ENCODE peak calls at places on chromosomes 7 and 10, in nine cellular contexts. M, Z, S, V, G, L, W, K and D are unnamed samples.

GRCh38 chr7:52091101-52091500 is 774.5 kb upstream of the COBL start:
- DNase-seq in M (no peak), Z (no peak), S (no peak), V (no peak), G (no peak), L (no peak), W (no peak), K (no peak), D (no peak)

GRCh38 chr10:124821520-124821919 is 19.9 kb downstream of the ABRAXAS2 start:
- DNase-seq in M (no peak), Z (no peak), S (no peak), V (no peak), G (no peak), L (no peak), W (no peak), K (no peak), D (no peak)

GRCh38 chr7:132977234-132977633 is 104.7 kb downstream of the CHCHD3 start:
- DNase-seq in M (peak), Z (no peak), S (no peak), V (no peak), G (no peak), L (no peak), W (no peak), K (no peak), D (no peak)

GRCh38 chr10:53447576-53447975 is 675.0 kb upstream of the MBL2 start:
- DNase-seq in M (no peak), Z (no peak), S (no peak), V (no peak), G (no peak), L (no peak), W (no peak), K (no peak), D (no peak)

GRCh38 chr7:111175908-111176307 is 85.0 kb downstream of the LRRN3 start:
- DNase-seq in M (no peak), Z (no peak), S (no peak), V (no peak), G (no peak), L (no peak), W (no peak), K (no peak), D (no peak)

GRCh38 chr10:21993360-21994001 is 10.0 kb downstream of the DNAJC1 start:
- DNase-seq in M (peak), Z (no peak), S (peak), V (peak), G (no peak), L (peak), W (peak), K (no peak), D (no peak)

GRCh38 chr10:132762267-132762666 is 23.7 kb downstream of the NKX6-2 start:
- DNase-seq in M (no peak), Z (no peak), S (no peak), V (no peak), G (no peak), L (no peak), W (no peak), K (no peak), D (no peak)

GRCh38 chr10:35580421-35580770 is 24.7 kb upstream of the GJD4 start:
- DNase-seq in M (no peak), Z (no peak), S (no peak), V (no peak), G (no peak), L (no peak), W (no peak), K (no peak), D (no peak)

GRCh38 chr10:112812571-112812970 is 137.5 kb upstream of the TCF7L2 start:
- DNase-seq in M (no peak), Z (no peak), S (no peak), V (no peak), G (no peak), L (no peak), W (no peak), K (no peak), D (no peak)

GRCh38 chr7:101538596-101539459 is 90.3 kb downstream of the MYL10 start:
- DNase-seq in M (peak), Z (peak), S (peak), V (peak), G (peak), L (peak), W (peak), K (peak), D (peak)

GRCh38 chr7:5755704-5756131 is 25.7 kb downstream of the RNF216 start:
- DNase-seq in M (peak), Z (no peak), S (no peak), V (no peak), G (no peak), L (peak), W (peak), K (no peak), D (no peak)

GRCh38 chr7:94350729-94351128 is 44.0 kb upstream of the COL1A2 start:
- DNase-seq in M (no peak), Z (peak), S (no peak), V (no peak), G (no peak), L (no peak), W (no peak), K (no peak), D (no peak)

DNA sequence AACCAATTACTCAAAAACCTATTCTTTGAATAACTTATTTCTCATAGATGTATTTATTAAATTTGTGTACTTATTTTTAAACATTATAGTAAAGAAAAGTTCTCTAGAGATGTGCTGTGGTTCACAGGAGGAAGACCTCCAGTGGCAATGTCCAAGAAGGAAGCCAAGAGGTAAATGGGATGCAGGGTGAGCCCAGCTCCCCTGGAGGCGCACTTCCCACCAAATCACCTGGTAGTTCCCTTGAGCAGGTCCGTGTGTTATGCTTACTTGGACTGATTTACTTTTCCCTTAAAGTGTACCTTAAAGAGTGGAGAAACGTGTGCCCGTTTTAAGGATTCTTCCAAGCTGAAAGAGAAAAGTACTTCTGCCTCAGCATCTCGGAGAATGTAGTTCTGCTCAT is 55.3 kb downstream of the PAXIP1 start:
- DNase-seq in M (no peak), Z (no peak), S (no peak), V (no peak), G (no peak), L (no peak), W (no peak), K (no peak), D (no peak)
- TF ChIP-seq CTCF in M (no peak), Z (no peak), S (no peak), V (no peak), G (no peak), L (no peak), W (no peak), K (no peak), D (no peak)

DNA sequence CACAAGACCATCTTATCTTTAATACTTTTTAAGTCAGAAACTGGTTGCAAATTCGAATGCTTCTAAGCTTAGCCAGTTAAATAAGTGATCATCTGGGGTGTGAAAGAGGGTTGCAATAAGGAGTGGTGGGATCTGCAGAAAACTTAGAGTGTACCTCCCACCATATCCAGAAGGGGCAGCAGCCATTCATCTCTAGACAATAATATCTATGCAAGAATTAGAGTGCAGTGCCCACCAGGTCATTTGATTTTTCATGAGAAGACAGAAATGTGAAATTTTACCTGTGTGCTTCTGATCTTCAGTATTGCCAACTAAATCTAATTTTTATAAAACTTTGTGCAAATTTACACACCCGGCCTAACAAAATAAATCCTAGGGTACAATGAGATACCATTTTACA is 127.2 kb upstream of the SP4 start:
- DNase-seq in M (no peak), Z (no peak), S (peak), V (peak), G (no peak), L (no peak), W (no peak), K (no peak), D (no peak)
- TF ChIP-seq CTCF in M (no peak), Z (peak), S (no peak), V (peak), G (no peak), L (peak), W (peak), K (no peak), D (peak)

GRCh38 chr7:818031-818699 is 14.1 kb upstream of the SUN1 start:
- DNase-seq in M (peak), Z (no peak), S (peak), V (peak), G (no peak), L (peak), W (peak), K (no peak), D (no peak)
- TF ChIP-seq CTCF in M (peak), Z (no peak), S (no peak), V (peak), G (peak), L (peak), W (peak), K (peak), D (no peak)

GRCh38 chr7:87810130-87810529 is 66.0 kb downstream of the SLC25A40 start:
- DNase-seq in M (no peak), Z (peak), S (no peak), V (no peak), G (no peak), L (no peak), W (peak), K (no peak), D (no peak)
- TF ChIP-seq CTCF in M (no peak), Z (no peak), S (no peak), V (no peak), G (no peak), L (no peak), W (no peak), K (no peak), D (no peak)

DNA sequence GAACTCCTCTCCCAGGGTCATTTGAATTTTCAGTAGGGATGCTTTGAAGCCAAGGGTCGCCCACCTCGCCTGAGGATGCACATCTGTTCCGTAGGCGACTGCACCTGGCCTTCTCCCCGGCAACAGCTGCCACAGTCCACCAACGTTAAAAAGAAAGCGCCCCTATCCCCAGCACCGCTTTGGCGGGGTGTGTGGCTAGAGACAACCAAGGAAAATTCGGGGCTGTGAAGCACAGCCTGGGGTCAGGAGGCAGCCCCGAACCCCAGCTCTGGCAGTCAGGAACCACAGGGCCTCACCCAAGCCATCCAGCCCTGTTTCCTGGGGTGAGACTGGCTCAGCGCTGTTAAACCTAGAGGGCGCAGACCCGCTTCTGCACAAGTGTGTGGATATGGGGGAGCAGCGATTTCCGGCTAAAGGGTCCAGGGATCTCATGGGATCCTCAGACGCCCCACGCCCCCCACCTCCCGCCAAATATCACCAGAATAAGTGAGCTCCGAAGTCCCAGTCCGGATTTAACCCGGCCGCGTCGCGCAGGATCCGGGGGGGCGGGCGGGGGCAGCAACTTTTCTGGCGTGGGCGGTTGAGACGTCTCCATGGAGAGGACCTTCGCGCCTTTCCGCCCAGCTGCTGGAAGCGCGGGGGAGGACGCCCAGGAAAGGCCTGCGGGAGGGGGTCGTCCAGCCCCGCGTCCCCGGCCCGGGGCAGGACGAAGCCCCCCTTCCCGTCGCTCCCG is 821 bp downstream of the ZC3HAV1L start:
- DNase-seq in M (peak), Z (peak), S (no peak), V (no peak), G (no peak), L (peak), W (peak), K (no peak), D (peak)
- TF ChIP-seq CTCF in M (no peak), Z (no peak), S (no peak), V (no peak), G (no peak), L (no peak), W (no peak), K (no peak), D (peak)

GRCh38 chr10:14186245-14186644 is 144.5 kb downstream of the FRMD4A start:
- DNase-seq in M (no peak), Z (no peak), S (no peak), V (peak), G (no peak), L (no peak), W (no peak), K (no peak), D (no peak)
- TF ChIP-seq CTCF in M (no peak), Z (peak), S (peak), V (peak), G (no peak), L (peak), W (peak), K (no peak), D (no peak)

GRCh38 chr10:34378297-34378696 is 436.8 kb downstream of the PARD3 start:
- DNase-seq in M (no peak), Z (no peak), S (no peak), V (no peak), G (no peak), L (no peak), W (no peak), K (no peak), D (no peak)
- TF ChIP-seq CTCF in M (no peak), Z (no peak), S (no peak), V (no peak), G (no peak), L (no peak), W (no peak), K (no peak), D (no peak)